ENCODE peak calls at places on chromosome 9, in seven cellular contexts. K, N, D, F, O, Z and W are unnamed samples.
A peak's percentile ranks its signal among the peaks of the same experiment; 100 is the strongest.

GRCh38 chr9:93593144-93593655 is 16.8 kb downstream of the PHF2 start:
- DNase-seq in F (no peak), K (no peak), Z (peak; percentile 25), N (no peak), D (no peak), O (no peak), W (no peak)

GRCh38 chr9:96344458-96345180 is 38.9 kb downstream of the SLC35D2 start:
- DNase-seq in O (peak; percentile 14), Z (peak; percentile 90), K (no peak), D (peak; percentile 80), N (peak; percentile 96), F (peak; percentile 65), W (no peak)

GRCh38 chr9:70143394-70144130 is 99.9 kb downstream of the MAMDC2 start:
- DNase-seq in F (no peak), Z (no peak), N (no peak), D (no peak), O (no peak), K (no peak), W (no peak)

GRCh38 chr9:12464910-12465512 is 228.2 kb upstream of the TYRP1 start:
- DNase-seq in K (peak; percentile 30), D (no peak), N (peak; percentile 6), Z (peak; percentile 7), F (no peak), O (peak; percentile 52), W (peak; percentile 5)

GRCh38 chr9:99368341-99369326 is 146.6 kb downstream of the SEC61B start:
- DNase-seq in D (peak; percentile 29), O (no peak), F (no peak), K (no peak), N (no peak), Z (peak; percentile 95), W (peak; percentile 75)

GRCh38 chr9:14243514-14244042 is 70.4 kb downstream of the NFIB start:
- DNase-seq in D (no peak), F (no peak), N (no peak), K (no peak), Z (no peak), O (no peak), W (no peak)

GRCh38 chr9:113573303-113573958 is 109.9 kb downstream of the RGS3 start:
- DNase-seq in D (no peak), O (no peak), N (no peak), F (no peak), K (no peak), Z (no peak), W (no peak)

GRCh38 chr9:5416962-5417361 is 20.8 kb downstream of the PLGRKT start:
- DNase-seq in K (no peak), F (no peak), O (no peak), Z (no peak), D (no peak), N (no peak), W (no peak)

GRCh38 chr9:136174779-136175744 is 29.9 kb downstream of the LHX3 start:
- DNase-seq in Z (no peak), D (no peak), N (no peak), F (no peak), K (no peak), O (no peak), W (no peak)

GRCh38 chr9:104961238-104961637 is 33.3 kb upstream of the ABCA1 start:
- DNase-seq in K (peak; percentile 68), F (no peak), Z (peak; percentile 65), N (peak; percentile 68), O (no peak), D (no peak), W (no peak)

GRCh38 chr9:75086443-75087278 is 1.3 kb downstream of the NMRK1 start:
- DNase-seq in O (no peak), D (no peak), Z (no peak), N (no peak), K (no peak), F (no peak), W (no peak)

GRCh38 chr9:860706-861105 is 19.2 kb downstream of the DMRT1 start:
- DNase-seq in F (no peak), Z (no peak), D (no peak), K (no peak), N (no peak), O (no peak), W (no peak)

GRCh38 chr9:35489313-35490154 is at the start of gene RUSC2:
- DNase-seq in O (peak; percentile 86), D (peak; percentile 84), K (peak; percentile 58), F (peak; percentile 74), Z (peak; percentile 91), N (peak; percentile 78), W (peak; percentile 76)

GRCh38 chr9:128420060-128420650 is 502 bp upstream of the CERCAM start:
- DNase-seq in N (no peak), Z (peak; percentile 75), F (no peak), K (no peak), D (peak; percentile 59), O (peak; percentile 53), W (peak; percentile 39)

GRCh38 chr9:129108805-129109370 is 1.7 kb downstream of the CRAT start:
- DNase-seq in K (no peak), N (no peak), Z (no peak), D (no peak), O (no peak), F (no peak), W (no peak)

GRCh38 chr9:127927457-127928231 is 2.9 kb downstream of the PIP5KL1 start:
- DNase-seq in K (no peak), Z (no peak), O (no peak), D (no peak), N (no peak), F (no peak), W (no peak)

GRCh38 chr9:14031015-14031414 is 282.9 kb downstream of the NFIB start:
- DNase-seq in F (no peak), Z (peak; percentile 1), D (no peak), N (peak; percentile 93), O (no peak), K (no peak), W (no peak)